ENCODE peak calls at places on chromosome 5, in five cellular contexts. K, N, P, Y and Z are unnamed samples.

GRCh38 chr5:134138416-134139376 is 24.2 kb downstream of the TCF7 start:
- DNase-seq in N (peak), P (peak), Y (no peak), K (peak), Z (peak)

GRCh38 chr5:1874820-1875219 is 7.9 kb downstream of the IRX4 start:
- DNase-seq in K (no peak), N (no peak), P (no peak), Y (no peak), Z (peak)

GRCh38 chr5:37754976-37755375 is 84.9 kb downstream of the GDNF start:
- DNase-seq in Y (no peak), P (no peak), K (no peak), N (no peak), Z (no peak)

GRCh38 chr5:121319292-121319691 is 532.4 kb upstream of the FTMT start:
- DNase-seq in Y (no peak), N (no peak), P (no peak), K (no peak), Z (no peak)

GRCh38 chr5:133686566-133686965 is 74.2 kb upstream of the FSTL4 start:
- DNase-seq in P (no peak), Y (no peak), N (no peak), K (no peak), Z (no peak)

GRCh38 chr5:111742595-111742994 is 14.4 kb downstream of the NREP start:
- DNase-seq in K (no peak), P (peak), N (peak), Y (peak), Z (no peak)

GRCh38 chr5:131281133-131281867 is 17.4 kb downstream of the CDC42SE2 start:
- DNase-seq in N (peak), P (no peak), K (peak), Y (no peak), Z (peak)

GRCh38 chr5:142065273-142065672 is 43.3 kb upstream of the NDFIP1 start:
- DNase-seq in Y (peak), N (peak), K (no peak), P (no peak), Z (no peak)

DNA sequence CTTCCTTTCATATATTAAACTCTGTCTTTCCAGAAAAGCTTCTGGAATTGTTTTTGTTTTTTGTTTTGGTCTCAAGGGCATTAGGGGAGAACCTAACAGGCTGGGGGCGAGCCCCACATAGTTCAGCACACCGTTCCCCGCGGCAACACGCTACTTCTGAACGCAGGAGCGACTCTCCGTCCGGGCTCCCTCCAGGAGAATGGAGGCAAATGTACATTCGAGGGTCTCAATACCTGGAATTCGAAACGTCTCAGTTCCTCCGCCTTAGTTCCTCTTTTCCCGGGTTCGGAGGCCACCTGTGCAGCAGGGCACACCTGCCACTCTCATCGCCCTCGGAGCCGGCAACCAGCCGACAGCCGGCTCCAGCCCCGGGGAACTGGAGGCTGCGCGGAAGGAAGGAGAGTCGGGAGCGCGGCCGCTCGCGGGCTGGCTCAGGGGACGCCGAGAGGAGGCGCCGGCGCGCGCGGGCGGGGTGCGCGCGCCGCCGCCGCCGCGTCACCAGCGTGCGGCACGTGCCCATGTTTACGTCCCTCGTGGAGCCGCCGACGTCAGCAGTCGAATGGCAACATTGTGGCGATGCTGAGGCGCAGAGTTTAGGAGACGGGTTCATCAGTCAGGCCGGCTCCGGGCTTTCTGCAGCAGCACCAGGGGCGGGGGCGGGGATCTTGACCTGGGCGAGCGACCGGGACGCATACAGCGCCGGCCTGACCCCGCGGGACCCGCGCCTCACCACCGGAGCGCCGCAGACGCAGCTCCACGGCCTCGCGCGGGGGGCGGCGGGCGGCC is at the start of gene JMY:
- DNase-seq in Y (peak), K (peak), P (peak), N (peak), Z (peak)
- TF ChIP-seq CTCF in Y (no peak), K (peak), P (peak), N (no peak), Z (peak)

GRCh38 chr5:18792145-18792544 is 1157.9 kb downstream of the TAF11L14 start:
- DNase-seq in P (no peak), Y (peak), K (no peak), N (peak), Z (no peak)

DNA sequence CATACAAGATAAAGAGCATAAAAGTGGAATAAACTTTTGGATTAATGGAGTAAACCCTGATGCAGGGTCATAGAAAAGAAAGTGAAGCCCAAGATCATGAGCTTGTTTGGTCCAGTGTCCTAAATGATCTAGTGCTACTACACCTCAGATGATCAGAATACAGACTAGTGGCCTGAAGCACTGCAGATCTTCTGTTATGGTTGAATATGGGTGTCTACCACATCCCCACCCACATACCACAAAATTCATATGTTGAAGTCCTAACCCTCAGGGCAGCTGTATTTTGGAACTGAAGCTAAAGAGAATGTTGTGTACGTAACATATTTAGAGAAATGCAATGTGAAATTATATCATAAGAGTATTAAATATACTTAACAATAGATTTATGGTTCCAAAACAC is 1155.0 kb downstream of the TAF11L14 start:
- DNase-seq in N (no peak), Y (no peak), K (no peak), P (no peak), Z (no peak)
- TF ChIP-seq CTCF in N (no peak), Y (no peak), K (no peak), P (no peak), Z (no peak)

GRCh38 chr5:95317085-95317484 is 32.2 kb upstream of the MCTP1 start:
- DNase-seq in Y (no peak), N (no peak), K (no peak), P (no peak), Z (no peak)
- TF ChIP-seq CTCF in Y (no peak), N (peak), K (no peak), P (no peak), Z (no peak)

GRCh38 chr5:144205141-144205551 is 34.5 kb downstream of the KCTD16 start:
- DNase-seq in K (no peak), N (peak), P (peak), Y (peak), Z (no peak)

GRCh38 chr5:144206136-144206535 is 35.5 kb downstream of the KCTD16 start:
- DNase-seq in K (no peak), P (no peak), Y (peak), N (no peak), Z (no peak)

GRCh38 chr5:144203750-144204596 is 33.3 kb downstream of the KCTD16 start:
- DNase-seq in P (no peak), N (peak), Y (peak), K (peak), Z (peak)

GRCh38 chr5:144209421-144209820 is 38.7 kb downstream of the KCTD16 start:
- DNase-seq in N (no peak), K (no peak), P (no peak), Y (no peak), Z (no peak)

GRCh38 chr5:144207875-144208444 is 37.3 kb downstream of the KCTD16 start:
- DNase-seq in N (no peak), Y (no peak), K (no peak), P (no peak), Z (no peak)
- TF ChIP-seq CTCF in N (no peak), Y (no peak), K (no peak), P (no peak), Z (no peak)

GRCh38 chr5:108278285-108279240 is 103.3 kb downstream of the FBXL17 start:
- DNase-seq in K (no peak), Y (no peak), N (no peak), P (no peak), Z (no peak)
- TF ChIP-seq CTCF in K (no peak), Y (no peak), N (no peak), P (no peak), Z (no peak)

GRCh38 chr5:75325242-75325641 is 11.8 kb upstream of the HMGCR start:
- DNase-seq in P (no peak), K (no peak), N (no peak), Y (no peak), Z (no peak)
- TF ChIP-seq CTCF in P (no peak), K (no peak), N (no peak), Y (no peak), Z (no peak)

GRCh38 chr5:170631471-170632195 is 127.8 kb downstream of the KCNIP1 start:
- DNase-seq in K (no peak), P (no peak), Y (no peak), N (no peak), Z (no peak)
- TF ChIP-seq CTCF in K (no peak), P (no peak), Y (no peak), N (peak), Z (no peak)